ENCODE peak calls at places on chromosome 3, in six cellular contexts. H is heart right ventricle, S is uterus, O is mesendoderm, L is heart left ventricle, B is RWPE1. A is an unnamed sample.

GRCh38 chr3:49519266-49519665 is 35.0 kb upstream of the BSN start:
- DNase-seq in H (no peak), S (no peak), O (no peak), L (no peak), B (no peak), A (no peak)

GRCh38 chr3:138213373-138214085 is 26.4 kb downstream of the ARMC8 start:
- DNase-seq in H (no peak), S (no peak), O (no peak), L (no peak), B (no peak), A (peak; percentile 25)

GRCh38 chr3:70813306-70813705 is 500.9 kb upstream of the MDFIC2 start:
- DNase-seq in H (no peak), S (no peak), O (no peak), L (no peak), B (no peak), A (no peak)

GRCh38 chr3:4852780-4853748 is 126.2 kb upstream of the BHLHE40 start:
- DNase-seq in H (no peak), S (no peak), O (peak; percentile 42), L (no peak), B (no peak), A (no peak)

GRCh38 chr3:59809016-59809415 is 759.2 kb upstream of the CFAP20DC start:
- DNase-seq in H (no peak), S (no peak), O (peak; percentile 79), L (no peak), B (no peak), A (no peak)

GRCh38 chr3:133103706-133104105 is 65.5 kb downstream of the TMEM108 start:
- DNase-seq in H (no peak), S (no peak), O (no peak), L (no peak), B (no peak), A (no peak)

GRCh38 chr3:101903426-101903825 is 54.1 kb downstream of the NFKBIZ start:
- DNase-seq in H (no peak), S (no peak), O (no peak), L (no peak), B (no peak), A (no peak)

GRCh38 chr3:170372190-170372879 is 14.8 kb downstream of the SKIL start:
- DNase-seq in H (no peak), S (no peak), O (no peak), L (no peak), B (no peak), A (no peak)

GRCh38 chr3:54892168-54892567 is 35.7 kb downstream of the LRTM1 start:
- DNase-seq in H (no peak), S (no peak), O (no peak), L (no peak), B (no peak), A (no peak)
- H3K27ac ChIP-seq in H (no peak overlapping the region), S (peak overlapping the region; percentile 80), O (no peak overlapping the region), L (peak overlapping the region; percentile 6), B (peak overlapping the region; percentile 93), A (no peak overlapping the region)

DNA sequence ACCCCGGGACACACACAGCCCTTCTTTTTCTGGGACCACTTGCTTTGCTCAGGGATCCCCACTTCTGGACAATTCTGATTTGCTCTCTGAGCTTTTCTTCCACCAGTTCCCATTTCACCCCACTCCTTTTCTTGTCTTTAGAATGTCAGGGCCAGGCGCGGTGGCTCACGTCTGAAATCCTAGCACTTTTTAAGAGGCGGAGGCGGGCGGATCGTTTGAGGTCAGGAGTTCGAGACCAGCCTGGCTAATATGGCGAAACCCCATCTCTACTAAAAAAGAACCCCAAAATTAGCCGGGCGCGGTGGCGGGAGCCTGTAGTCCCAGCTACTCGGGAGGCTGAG is 907 bp downstream of the USP13 start:
- DNase-seq in H (no peak), S (no peak), O (no peak), L (no peak), B (no peak), A (no peak)
- H3K27ac ChIP-seq in H (peak overlapping the region; percentile 85), S (peak overlapping the region; percentile 96), O (peak overlapping the region; percentile 93), L (peak overlapping the region; percentile 97), B (peak overlapping the region; percentile 93), A (peak overlapping the region; percentile 91)

DNA sequence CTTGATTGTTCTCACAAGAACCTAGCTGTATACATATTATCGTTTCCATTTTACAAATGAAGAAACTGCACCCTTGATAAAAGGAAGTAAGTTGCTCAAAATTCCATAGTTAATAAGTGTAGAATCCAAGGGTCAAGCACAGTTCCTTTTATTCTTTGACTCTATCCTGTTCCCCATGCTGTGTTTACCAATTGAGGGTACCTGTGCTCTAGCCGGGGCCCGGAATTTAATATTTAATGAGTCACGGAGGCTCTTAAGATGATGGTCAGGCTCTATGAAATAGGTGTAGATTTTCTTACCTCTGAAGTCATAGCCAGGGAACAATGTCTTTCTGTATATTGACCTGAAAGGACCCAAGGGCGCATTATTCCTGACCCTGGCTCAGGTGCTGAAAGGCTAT is 65.2 kb downstream of the LPP start:
- DNase-seq in H (no peak), S (no peak), O (no peak), L (no peak), B (no peak), A (no peak)
- H3K27ac ChIP-seq in H (no peak overlapping the region), S (peak overlapping the region; percentile 92), O (no peak overlapping the region), L (no peak overlapping the region), B (no peak overlapping the region), A (no peak overlapping the region)

GRCh38 chr3:123085293-123085949 is 18.6 kb downstream of the PDIA5 start:
- DNase-seq in H (no peak), S (no peak), O (peak; percentile 29), L (no peak), B (no peak), A (no peak)
- H3K27ac ChIP-seq in H (no peak overlapping the region), S (no peak overlapping the region), O (no peak overlapping the region), L (no peak overlapping the region), B (no peak overlapping the region), A (no peak overlapping the region)

DNA sequence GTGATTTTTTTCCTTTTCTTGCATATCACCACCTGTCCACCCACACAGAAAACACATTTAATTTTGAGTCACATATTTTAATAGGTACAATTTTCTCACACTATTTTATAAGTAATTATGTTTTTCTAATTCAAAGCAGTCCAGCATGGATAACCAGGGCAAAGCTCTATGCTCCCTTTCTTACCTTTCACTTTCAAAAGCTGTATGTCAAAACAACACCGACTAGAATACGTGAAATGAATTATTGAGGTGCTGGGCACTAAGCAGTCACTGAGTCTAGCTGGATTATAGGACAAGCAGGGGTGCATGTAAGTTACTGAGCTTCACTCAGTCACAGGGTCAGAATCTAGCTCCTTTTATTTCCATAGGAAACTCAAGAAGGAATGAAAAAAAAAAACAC is 60.6 kb downstream of the LSAMP start:
- DNase-seq in H (no peak), S (no peak), O (no peak), L (no peak), B (no peak), A (no peak)
- H3K27ac ChIP-seq in H (no peak overlapping the region), S (no peak overlapping the region), O (no peak overlapping the region), L (no peak overlapping the region), B (no peak overlapping the region), A (no peak overlapping the region)

GRCh38 chr3:25293736-25294135 is 134.3 kb upstream of the RARB start:
- DNase-seq in H (no peak), S (peak; percentile 32), O (peak; percentile 41), L (no peak), B (peak; percentile 13), A (no peak)
- H3K27ac ChIP-seq in H (no peak overlapping the region), S (peak overlapping the region; percentile 24), O (no peak overlapping the region), L (no peak overlapping the region), B (no peak overlapping the region), A (peak overlapping the region; percentile 60)

DNA sequence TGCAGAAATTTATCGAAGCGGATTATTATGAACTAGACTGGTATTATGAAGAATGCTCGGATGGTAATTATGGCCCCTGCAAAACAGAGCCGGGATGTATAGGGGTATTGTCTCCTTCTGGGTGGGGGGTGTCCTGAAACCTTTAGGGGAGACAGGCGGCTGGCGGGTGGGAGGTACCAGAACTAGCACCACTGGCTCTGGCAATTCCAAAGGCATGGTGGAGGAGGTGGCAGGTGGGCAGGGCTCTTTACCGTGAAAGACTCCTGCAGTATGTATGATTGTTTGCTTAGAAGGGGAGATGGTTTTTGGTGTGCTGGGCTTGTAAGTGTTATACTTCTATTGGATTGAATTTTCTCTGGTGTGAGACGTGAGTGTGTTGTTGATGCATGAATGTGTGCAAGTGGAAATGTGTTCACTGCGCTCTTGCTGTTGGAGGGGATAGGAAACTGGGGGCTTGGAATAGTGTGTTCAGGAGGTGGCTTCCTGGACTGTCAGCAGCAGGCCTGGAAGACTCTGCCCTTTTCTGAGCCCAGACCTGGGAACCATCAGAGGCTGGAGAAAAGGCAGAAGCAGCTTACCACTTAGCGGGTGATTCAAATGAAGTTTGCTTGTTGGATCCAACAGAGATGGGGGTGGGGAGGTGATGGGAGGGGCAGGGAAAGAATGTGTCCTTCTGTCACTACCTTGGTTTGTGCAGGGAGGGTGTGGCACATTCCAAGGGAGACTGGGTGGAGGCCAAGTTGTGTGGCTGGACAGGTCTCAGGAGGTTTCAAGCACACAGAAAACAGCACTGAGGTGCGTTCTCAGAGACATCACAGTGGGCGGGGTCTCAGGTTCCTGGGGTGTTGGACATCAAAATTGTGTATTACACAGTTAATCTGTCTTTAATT is 58.6 kb downstream of the TRAK1 start:
- DNase-seq in H (no peak), S (no peak), O (peak; percentile 79), L (no peak), B (peak; percentile 20), A (no peak)
- H3K27ac ChIP-seq in H (no peak overlapping the region), S (no peak overlapping the region), O (no peak overlapping the region), L (no peak overlapping the region), B (peak overlapping the region; percentile 61), A (no peak overlapping the region)

DNA sequence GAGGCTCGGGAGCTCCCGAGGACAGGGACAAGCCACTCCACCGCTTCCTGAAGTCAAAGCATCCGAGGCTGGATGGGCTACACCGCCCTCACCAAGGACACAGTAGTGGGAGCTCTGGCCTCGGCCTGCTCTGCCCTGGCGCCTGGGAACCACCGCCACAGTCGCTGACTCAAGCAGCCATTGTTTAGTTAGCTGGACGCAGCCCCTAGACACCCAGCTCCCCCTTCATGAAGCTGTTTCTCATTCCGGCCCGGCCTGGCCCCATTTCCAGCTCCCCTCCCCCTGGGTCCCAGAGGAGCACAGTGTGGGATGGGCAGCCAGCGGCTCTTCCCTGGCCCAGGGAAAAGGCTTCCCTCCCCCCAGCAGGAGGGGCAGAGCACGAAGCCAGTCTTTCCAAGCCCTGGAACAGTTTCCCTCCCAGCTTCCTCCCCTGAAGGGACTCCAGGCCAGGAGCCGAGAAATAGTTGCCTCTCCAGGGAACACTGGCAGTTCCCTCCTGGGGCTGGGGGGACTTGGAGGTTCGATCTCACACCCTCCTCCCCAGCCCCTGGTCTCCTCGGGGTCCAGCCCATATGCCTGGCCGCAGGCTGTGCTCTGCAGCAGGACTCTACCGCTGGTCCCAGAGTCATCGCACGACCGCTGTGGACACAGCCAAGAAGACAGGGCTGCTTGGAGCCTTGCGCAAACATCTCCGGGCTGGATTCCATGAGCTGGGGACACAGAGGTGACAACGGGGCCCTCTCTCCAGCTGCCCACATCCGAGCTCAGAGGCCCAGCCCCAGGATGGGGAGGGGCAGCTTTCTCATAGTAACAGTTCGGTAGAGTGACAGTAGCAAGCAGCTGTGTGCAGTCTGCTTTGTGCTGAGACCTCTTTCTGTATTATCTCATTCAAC is 10.0 kb downstream of the PLXND1 start:
- DNase-seq in H (peak; percentile 96), S (peak; percentile 90), O (peak; percentile 79), L (peak; percentile 94), B (no peak), A (peak; percentile 76)
- H3K27ac ChIP-seq in H (peak overlapping the region; percentile 55), S (peak overlapping the region; percentile 84), O (peak overlapping the region; percentile 74), L (peak overlapping the region; percentile 96), B (no peak overlapping the region), A (peak overlapping the region; percentile 29)